ENCODE peak calls at places on chromosomes 16 and 17, in four cellular contexts. One of them, this sample, is unnamed. For H3K4me1, the result is how much of the 10 kb centered on the place peaks cover.

GRCh38 chr16:66315210-66315825 is 51.2 kb upstream of the CDH5 start:
- DNase-seq in H9: peak
- DNase-seq in mesenchymal stem cell: peak
- DNase-seq in neuronal stem cell: peak
- DNase-seq in this sample: peak

GRCh38 chr16:7843196-7843595 is 510.6 kb downstream of the RBFOX1 start:
- DNase-seq in mesenchymal stem cell: no peak
- DNase-seq in H9: no peak
- DNase-seq in neuronal stem cell: no peak
- DNase-seq in this sample: no peak

GRCh38 chr16:50284131-50284911 is 18.0 kb downstream of the ADCY7 start:
- DNase-seq in neuronal stem cell: no peak
- DNase-seq in H9: no peak
- DNase-seq in mesenchymal stem cell: no peak
- DNase-seq in this sample: no peak

GRCh38 chr17:6577686-6578263 is 21.4 kb upstream of the PITPNM3 start:
- DNase-seq in H9: no peak
- DNase-seq in neuronal stem cell: no peak
- DNase-seq in mesenchymal stem cell: no peak
- DNase-seq in this sample: peak

GRCh38 chr16:73298562-73298961 is 250.6 kb upstream of the ZFHX3 start:
- DNase-seq in H9: no peak
- DNase-seq in neuronal stem cell: no peak
- DNase-seq in mesenchymal stem cell: peak
- DNase-seq in this sample: peak

GRCh38 chr17:81867123-81867951 is 3.8 kb downstream of the ARHGDIA start:
- DNase-seq in neuronal stem cell: no peak
- DNase-seq in mesenchymal stem cell: peak
- DNase-seq in H9: peak
- DNase-seq in this sample: no peak

GRCh38 chr17:42832213-42832933 is 824 bp upstream of the PSME3 start:
- DNase-seq in H9: no peak
- DNase-seq in neuronal stem cell: no peak
- DNase-seq in mesenchymal stem cell: no peak
- DNase-seq in this sample: no peak

GRCh38 chr16:72291531-72291981 is 119.6 kb upstream of the PMFBP1 start:
- DNase-seq in mesenchymal stem cell: peak
- DNase-seq in neuronal stem cell: no peak
- DNase-seq in H9: no peak
- DNase-seq in this sample: peak

GRCh38 chr16:73879621-73880020 is 417.0 kb upstream of the PSMD7 start:
- DNase-seq in H9: no peak
- DNase-seq in mesenchymal stem cell: no peak
- DNase-seq in neuronal stem cell: no peak
- DNase-seq in this sample: no peak

GRCh38 chr16:67264866-67265265 is 14.5 kb upstream of the PLEKHG4 start:
- DNase-seq in neuronal stem cell: no peak
- DNase-seq in mesenchymal stem cell: no peak
- DNase-seq in H9: no peak
- DNase-seq in this sample: no peak

GRCh38 chr16:89722392-89723278 is 1.3 kb downstream of the ZNF276 start:
- DNase-seq in mesenchymal stem cell: no peak
- DNase-seq in H9: no peak
- DNase-seq in neuronal stem cell: no peak
- DNase-seq in this sample: no peak

DNA sequence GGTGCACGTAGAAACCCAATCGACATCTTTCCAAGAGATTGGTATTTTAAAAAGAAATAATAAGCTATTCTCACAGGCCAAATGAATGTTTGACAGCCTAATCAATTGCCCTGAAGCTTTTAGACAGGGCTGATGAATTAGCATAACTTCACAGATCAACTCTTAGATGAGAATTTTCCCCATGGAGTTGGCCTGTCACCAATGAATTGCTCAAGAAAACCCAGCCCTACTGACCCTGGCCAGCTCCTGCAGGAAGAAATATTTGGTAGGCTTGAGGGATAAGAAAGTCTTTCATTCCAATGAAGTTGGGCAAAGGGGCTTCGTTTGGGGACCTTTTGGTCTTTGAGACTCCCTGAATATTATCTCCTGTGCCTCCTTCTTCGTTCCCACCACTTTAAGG is 23.4 kb upstream of the SEC14L1 start:
- DNase-seq in neuronal stem cell: no peak
- DNase-seq in H9: no peak
- DNase-seq in mesenchymal stem cell: no peak
- DNase-seq in this sample: no peak
- H3K4me1 ChIP-seq in neuronal stem cell: under half
- H3K4me1 ChIP-seq in H9: under half
- H3K4me1 ChIP-seq in mesenchymal stem cell: under half
- H3K4me1 ChIP-seq in this sample: under half

GRCh38 chr16:48535831-48536599 is 74.0 kb downstream of the N4BP1 start:
- DNase-seq in H9: no peak
- DNase-seq in neuronal stem cell: peak
- DNase-seq in mesenchymal stem cell: peak
- DNase-seq in this sample: no peak
- H3K18ac ChIP-seq in H9: no peak
- H3K18ac ChIP-seq in neuronal stem cell: peak
- H3K18ac ChIP-seq in mesenchymal stem cell: peak
- H3K18ac ChIP-seq in this sample: no peak

GRCh38 chr16:85166699-85167588 is 54.7 kb upstream of the CIBAR2 start:
- DNase-seq in H9: no peak
- DNase-seq in mesenchymal stem cell: no peak
- DNase-seq in neuronal stem cell: no peak
- DNase-seq in this sample: peak

GRCh38 chr16:85164838-85165516 is 52.7 kb upstream of the CIBAR2 start:
- DNase-seq in mesenchymal stem cell: no peak
- DNase-seq in H9: no peak
- DNase-seq in neuronal stem cell: no peak
- DNase-seq in this sample: no peak

GRCh38 chr16:85167589-85168537 is 55.6 kb upstream of the CIBAR2 start:
- DNase-seq in mesenchymal stem cell: no peak
- DNase-seq in H9: no peak
- DNase-seq in neuronal stem cell: no peak
- DNase-seq in this sample: no peak

GRCh38 chr16:85165781-85166180 is 53.5 kb upstream of the CIBAR2 start:
- DNase-seq in H9: no peak
- DNase-seq in mesenchymal stem cell: no peak
- DNase-seq in neuronal stem cell: no peak
- DNase-seq in this sample: no peak

GRCh38 chr16:85166281-85166680 is 54.0 kb upstream of the CIBAR2 start:
- DNase-seq in H9: no peak
- DNase-seq in mesenchymal stem cell: no peak
- DNase-seq in neuronal stem cell: no peak
- DNase-seq in this sample: no peak
- H3K4ac ChIP-seq in H9: no peak
- H3K4ac ChIP-seq in mesenchymal stem cell: peak
- H3K4ac ChIP-seq in neuronal stem cell: no peak
- H3K4ac ChIP-seq in this sample: no peak

DNA sequence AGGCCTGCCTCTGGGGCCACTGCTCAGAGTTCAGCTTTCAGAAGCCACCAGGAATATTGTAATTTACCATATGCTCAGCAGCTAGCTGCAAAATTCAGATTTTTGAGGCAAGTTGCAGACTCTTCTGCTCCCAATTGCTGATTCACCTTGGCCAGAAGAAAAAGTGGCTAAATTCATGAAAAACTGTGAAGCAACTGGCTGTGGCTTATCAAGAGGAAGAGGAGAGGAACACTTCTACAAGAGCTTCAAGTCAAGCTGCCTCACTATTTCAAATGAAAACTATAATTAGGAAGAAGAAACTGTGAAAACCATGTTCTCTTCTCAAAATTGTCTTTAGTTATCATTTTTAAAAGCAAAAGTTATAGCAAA is 37.3 kb upstream of the SLC25A19 start:
- DNase-seq in H9: no peak
- DNase-seq in mesenchymal stem cell: no peak
- DNase-seq in neuronal stem cell: no peak
- DNase-seq in this sample: no peak
- H3K4me1 ChIP-seq in H9: under half
- H3K4me1 ChIP-seq in mesenchymal stem cell: under half
- H3K4me1 ChIP-seq in neuronal stem cell: under half
- H3K4me1 ChIP-seq in this sample: under half